ENCODE peak calls at places on chromosomes 13 and 19, in eight cellular contexts. One of them, this sample, is unnamed.
A peak's percentile ranks its signal among the peaks of the same experiment; 100 is the strongest.

GRCh38 chr13:20891034-20891433 is 11.5 kb downstream of the XPO4 start:
- DNase-seq in upper lobe of left lung: no peak
- DNase-seq in ovary: no peak
- DNase-seq in IMR-90: no peak
- DNase-seq in lower leg skin: no peak
- DNase-seq in adrenal gland: no peak
- DNase-seq in GM12892: no peak
- DNase-seq in HepG2: no peak
- DNase-seq in this sample: no peak

GRCh38 chr19:8310342-8311055 is 2.3 kb upstream of the CD320 start:
- DNase-seq in IMR-90: no peak
- DNase-seq in ovary: peak; percentile 19
- DNase-seq in adrenal gland: no peak
- DNase-seq in HepG2: no peak
- DNase-seq in upper lobe of left lung: no peak
- DNase-seq in lower leg skin: no peak
- DNase-seq in GM12892: no peak
- DNase-seq in this sample: no peak

GRCh38 chr13:94028234-94029145 is 451.0 kb downstream of the DCT start:
- DNase-seq in adrenal gland: no peak
- DNase-seq in lower leg skin: no peak
- DNase-seq in GM12892: no peak
- DNase-seq in ovary: no peak
- DNase-seq in IMR-90: no peak
- DNase-seq in HepG2: peak; percentile 9
- DNase-seq in upper lobe of left lung: no peak
- DNase-seq in this sample: no peak

GRCh38 chr13:73467103-73467502 is 408.3 kb downstream of the KLF5 start:
- DNase-seq in IMR-90: peak; percentile 16
- DNase-seq in lower leg skin: no peak
- DNase-seq in upper lobe of left lung: no peak
- DNase-seq in GM12892: no peak
- DNase-seq in adrenal gland: no peak
- DNase-seq in ovary: no peak
- DNase-seq in HepG2: no peak
- DNase-seq in this sample: no peak

GRCh38 chr19:43504426-43505185 is at the start of gene PHLDB3:
- DNase-seq in GM12892: no peak
- DNase-seq in ovary: peak; percentile 66
- DNase-seq in lower leg skin: no peak
- DNase-seq in IMR-90: peak; percentile 9
- DNase-seq in HepG2: peak; percentile 38
- DNase-seq in upper lobe of left lung: peak; percentile 89
- DNase-seq in adrenal gland: peak; percentile 57
- DNase-seq in this sample: peak; percentile 62

GRCh38 chr13:32426981-32427851 is 714 bp downstream of the N4BP2L1 start:
- DNase-seq in upper lobe of left lung: peak; percentile 92
- DNase-seq in adrenal gland: peak; percentile 45
- DNase-seq in GM12892: peak; percentile 29
- DNase-seq in lower leg skin: peak; percentile 47
- DNase-seq in IMR-90: peak; percentile 29
- DNase-seq in HepG2: no peak
- DNase-seq in ovary: peak; percentile 78
- DNase-seq in this sample: no peak

GRCh38 chr13:47044842-47045241 is 148.0 kb upstream of the HTR2A start:
- DNase-seq in ovary: no peak
- DNase-seq in adrenal gland: no peak
- DNase-seq in upper lobe of left lung: no peak
- DNase-seq in IMR-90: no peak
- DNase-seq in lower leg skin: no peak
- DNase-seq in HepG2: no peak
- DNase-seq in GM12892: no peak
- DNase-seq in this sample: no peak

GRCh38 chr19:46631481-46631880 is 4.5 kb downstream of the GNG8 start:
- DNase-seq in ovary: no peak
- DNase-seq in upper lobe of left lung: no peak
- DNase-seq in lower leg skin: no peak
- DNase-seq in adrenal gland: no peak
- DNase-seq in HepG2: no peak
- DNase-seq in IMR-90: peak; percentile 61
- DNase-seq in GM12892: no peak
- DNase-seq in this sample: no peak

GRCh38 chr13:40069173-40070044 is 413.9 kb downstream of the COG6 start:
- DNase-seq in IMR-90: peak; percentile 46
- DNase-seq in lower leg skin: peak; percentile 69
- DNase-seq in ovary: peak; percentile 85
- DNase-seq in GM12892: peak; percentile 18
- DNase-seq in upper lobe of left lung: no peak
- DNase-seq in adrenal gland: peak; percentile 61
- DNase-seq in HepG2: peak; percentile 67
- DNase-seq in this sample: peak; percentile 14

GRCh38 chr13:26168276-26168814 is 53.8 kb downstream of the RNF6 start:
- DNase-seq in upper lobe of left lung: no peak
- DNase-seq in adrenal gland: peak; percentile 36
- DNase-seq in HepG2: no peak
- DNase-seq in lower leg skin: no peak
- DNase-seq in IMR-90: peak; percentile 48
- DNase-seq in ovary: no peak
- DNase-seq in GM12892: no peak
- DNase-seq in this sample: no peak

GRCh38 chr19:19674315-19674714 is 5.7 kb downstream of the ZNF101 start:
- DNase-seq in lower leg skin: no peak
- DNase-seq in ovary: no peak
- DNase-seq in adrenal gland: no peak
- DNase-seq in GM12892: no peak
- DNase-seq in HepG2: no peak
- DNase-seq in upper lobe of left lung: no peak
- DNase-seq in IMR-90: no peak
- DNase-seq in this sample: no peak

GRCh38 chr13:64446372-64446771 is 2783.8 kb downstream of the PCDH9 start:
- DNase-seq in HepG2: no peak
- DNase-seq in IMR-90: no peak
- DNase-seq in GM12892: no peak
- DNase-seq in adrenal gland: no peak
- DNase-seq in ovary: no peak
- DNase-seq in lower leg skin: no peak
- DNase-seq in upper lobe of left lung: no peak
- DNase-seq in this sample: no peak

GRCh38 chr13:97321101-97321500 is 99.0 kb downstream of the MBNL2 start:
- DNase-seq in HepG2: no peak
- DNase-seq in IMR-90: no peak
- DNase-seq in lower leg skin: no peak
- DNase-seq in ovary: no peak
- DNase-seq in adrenal gland: no peak
- DNase-seq in upper lobe of left lung: no peak
- DNase-seq in GM12892: no peak
- DNase-seq in this sample: no peak

GRCh38 chr19:51127755-51128154 is 3.0 kb downstream of the SIGLEC9 start:
- DNase-seq in upper lobe of left lung: no peak
- DNase-seq in GM12892: no peak
- DNase-seq in ovary: no peak
- DNase-seq in HepG2: no peak
- DNase-seq in IMR-90: peak; percentile 47
- DNase-seq in lower leg skin: peak; percentile 36
- DNase-seq in adrenal gland: peak; percentile 62
- DNase-seq in this sample: no peak

GRCh38 chr19:6616011-6616410 is 25.1 kb upstream of the CD70 start:
- DNase-seq in adrenal gland: no peak
- DNase-seq in IMR-90: no peak
- DNase-seq in ovary: no peak
- DNase-seq in GM12892: no peak
- DNase-seq in upper lobe of left lung: no peak
- DNase-seq in HepG2: no peak
- DNase-seq in lower leg skin: no peak
- DNase-seq in this sample: no peak

GRCh38 chr19:6613711-6614110 is 22.8 kb upstream of the CD70 start:
- DNase-seq in ovary: no peak
- DNase-seq in lower leg skin: no peak
- DNase-seq in HepG2: no peak
- DNase-seq in upper lobe of left lung: no peak
- DNase-seq in adrenal gland: no peak
- DNase-seq in GM12892: no peak
- DNase-seq in IMR-90: no peak
- DNase-seq in this sample: no peak

GRCh38 chr19:6611441-6611852 is 20.5 kb upstream of the CD70 start:
- DNase-seq in IMR-90: no peak
- DNase-seq in lower leg skin: no peak
- DNase-seq in ovary: no peak
- DNase-seq in upper lobe of left lung: no peak
- DNase-seq in adrenal gland: no peak
- DNase-seq in GM12892: no peak
- DNase-seq in HepG2: no peak
- DNase-seq in this sample: no peak

GRCh38 chr19:6617374-6617773 is 26.4 kb upstream of the CD70 start:
- DNase-seq in adrenal gland: no peak
- DNase-seq in GM12892: no peak
- DNase-seq in lower leg skin: no peak
- DNase-seq in HepG2: no peak
- DNase-seq in upper lobe of left lung: no peak
- DNase-seq in IMR-90: no peak
- DNase-seq in ovary: no peak
- DNase-seq in this sample: no peak
- TF ChIP-seq POLR2A in adrenal gland: no peak
- TF ChIP-seq POLR2A in GM12892: no peak
- TF ChIP-seq POLR2A in lower leg skin: no peak
- TF ChIP-seq POLR2A in HepG2: no peak
- TF ChIP-seq POLR2A in upper lobe of left lung: no peak
- TF ChIP-seq POLR2A in IMR-90: no peak
- TF ChIP-seq POLR2A in ovary: no peak
- TF ChIP-seq POLR2A in this sample: no peak

GRCh38 chr13:114000151-114001040 is 26.5 kb upstream of the C13orf46 start:
- DNase-seq in HepG2: no peak
- DNase-seq in GM12892: no peak
- DNase-seq in adrenal gland: no peak
- DNase-seq in lower leg skin: no peak
- DNase-seq in upper lobe of left lung: peak; percentile 58
- DNase-seq in ovary: no peak
- DNase-seq in IMR-90: no peak
- DNase-seq in this sample: no peak
- TF ChIP-seq POLR2A in HepG2: no peak
- TF ChIP-seq POLR2A in GM12892: no peak
- TF ChIP-seq POLR2A in adrenal gland: no peak
- TF ChIP-seq POLR2A in lower leg skin: no peak
- TF ChIP-seq POLR2A in upper lobe of left lung: no peak
- TF ChIP-seq POLR2A in ovary: no peak
- TF ChIP-seq POLR2A in IMR-90: no peak
- TF ChIP-seq POLR2A in this sample: no peak

DNA sequence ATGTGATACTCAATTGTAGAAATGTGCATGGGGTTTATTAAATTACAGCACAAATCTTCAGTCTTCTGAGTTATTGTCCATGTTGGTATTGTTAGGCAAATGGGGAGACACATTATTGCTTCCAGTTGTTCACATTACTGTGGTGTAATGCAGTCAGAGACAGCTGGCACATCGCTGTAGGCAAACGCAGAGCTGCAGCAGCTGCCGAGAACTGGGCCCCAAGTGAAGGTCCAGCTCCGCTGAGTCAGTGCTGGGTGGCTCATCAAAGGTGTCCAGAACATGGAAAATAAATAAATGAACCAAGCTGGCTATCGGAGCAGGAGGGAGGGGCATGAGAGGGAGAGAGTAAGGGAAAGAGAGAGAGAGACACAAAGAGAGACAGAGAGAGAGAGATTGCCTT is 299.1 kb upstream of the OBI1 start:
- DNase-seq in HepG2: no peak
- DNase-seq in GM12892: no peak
- DNase-seq in lower leg skin: no peak
- DNase-seq in IMR-90: no peak
- DNase-seq in upper lobe of left lung: no peak
- DNase-seq in adrenal gland: no peak
- DNase-seq in ovary: no peak
- DNase-seq in this sample: no peak
- TF ChIP-seq POLR2A in HepG2: no peak
- TF ChIP-seq POLR2A in GM12892: no peak
- TF ChIP-seq POLR2A in lower leg skin: no peak
- TF ChIP-seq POLR2A in IMR-90: no peak
- TF ChIP-seq POLR2A in upper lobe of left lung: no peak
- TF ChIP-seq POLR2A in adrenal gland: no peak
- TF ChIP-seq POLR2A in ovary: no peak
- TF ChIP-seq POLR2A in this sample: no peak

GRCh38 chr13:34413538-34414210 is 528.4 kb upstream of the NBEA start:
- DNase-seq in ovary: no peak
- DNase-seq in IMR-90: no peak
- DNase-seq in HepG2: no peak
- DNase-seq in GM12892: no peak
- DNase-seq in upper lobe of left lung: no peak
- DNase-seq in lower leg skin: no peak
- DNase-seq in adrenal gland: no peak
- DNase-seq in this sample: no peak
- TF ChIP-seq POLR2A in ovary: no peak
- TF ChIP-seq POLR2A in IMR-90: no peak
- TF ChIP-seq POLR2A in HepG2: no peak
- TF ChIP-seq POLR2A in GM12892: no peak
- TF ChIP-seq POLR2A in upper lobe of left lung: no peak
- TF ChIP-seq POLR2A in lower leg skin: no peak
- TF ChIP-seq POLR2A in adrenal gland: no peak
- TF ChIP-seq POLR2A in this sample: no peak

GRCh38 chr19:16893686-16893990 is 4.8 kb downstream of the F2RL3 start:
- DNase-seq in adrenal gland: no peak
- DNase-seq in GM12892: peak; percentile 61
- DNase-seq in HepG2: no peak
- DNase-seq in lower leg skin: no peak
- DNase-seq in ovary: no peak
- DNase-seq in upper lobe of left lung: peak; percentile 74
- DNase-seq in IMR-90: no peak
- DNase-seq in this sample: no peak

GRCh38 chr19:16891696-16892382 is 3.0 kb downstream of the F2RL3 start:
- DNase-seq in lower leg skin: no peak
- DNase-seq in adrenal gland: no peak
- DNase-seq in ovary: no peak
- DNase-seq in upper lobe of left lung: no peak
- DNase-seq in HepG2: peak; percentile 18
- DNase-seq in GM12892: no peak
- DNase-seq in IMR-90: no peak
- DNase-seq in this sample: no peak

GRCh38 chr19:16894080-16894479 is 5.3 kb downstream of the F2RL3 start:
- DNase-seq in adrenal gland: no peak
- DNase-seq in upper lobe of left lung: no peak
- DNase-seq in ovary: no peak
- DNase-seq in IMR-90: no peak
- DNase-seq in GM12892: no peak
- DNase-seq in HepG2: no peak
- DNase-seq in lower leg skin: no peak
- DNase-seq in this sample: no peak

GRCh38 chr19:16892868-16893685 is 4.3 kb downstream of the F2RL3 start:
- DNase-seq in IMR-90: no peak
- DNase-seq in HepG2: no peak
- DNase-seq in GM12892: no peak
- DNase-seq in lower leg skin: no peak
- DNase-seq in adrenal gland: no peak
- DNase-seq in upper lobe of left lung: peak; percentile 66
- DNase-seq in ovary: no peak
- DNase-seq in this sample: no peak

DNA sequence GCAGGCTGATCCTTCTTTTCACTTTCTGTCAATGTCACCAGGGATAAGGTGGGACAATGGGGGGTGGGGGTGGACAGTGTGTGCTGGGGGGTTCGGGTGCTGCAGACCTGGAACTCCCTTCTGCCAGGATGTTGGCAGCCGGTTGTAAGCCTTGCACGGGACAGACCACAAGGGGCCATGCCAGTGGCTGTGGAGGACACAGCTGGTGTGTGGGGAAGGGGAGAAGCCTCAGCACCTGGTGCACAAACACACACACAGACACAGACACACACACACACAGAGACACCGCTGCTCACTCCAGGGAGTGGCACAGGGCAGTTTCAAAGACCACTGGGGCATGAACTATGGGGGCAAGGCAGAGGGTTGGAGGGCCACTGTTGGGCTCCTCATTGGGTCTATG is 3.6 kb downstream of the F2RL3 start:
- DNase-seq in HepG2: no peak
- DNase-seq in lower leg skin: no peak
- DNase-seq in IMR-90: no peak
- DNase-seq in upper lobe of left lung: no peak
- DNase-seq in ovary: no peak
- DNase-seq in adrenal gland: no peak
- DNase-seq in GM12892: no peak
- DNase-seq in this sample: no peak
- TF ChIP-seq POLR2A in HepG2: no peak
- TF ChIP-seq POLR2A in lower leg skin: no peak
- TF ChIP-seq POLR2A in IMR-90: no peak
- TF ChIP-seq POLR2A in upper lobe of left lung: no peak
- TF ChIP-seq POLR2A in ovary: no peak
- TF ChIP-seq POLR2A in adrenal gland: no peak
- TF ChIP-seq POLR2A in GM12892: no peak
- TF ChIP-seq POLR2A in this sample: no peak